ENCODE peak calls at places on chromosomes 11 and 22, in four cellular contexts. K is NCI-H2029, Y is astrocyte of the cerebellum, O is NAMALWA. N is an unnamed sample.

GRCh38 chr11:9130297-9130696 is 38.9 kb upstream of the SCUBE2 start:
- DNase-seq in K (no peak), Y (no peak), O (peak), N (peak)

GRCh38 chr22:31585161-31585859 is 76.7 kb downstream of the PISD start:
- DNase-seq in K (no peak), Y (no peak), O (no peak), N (peak)

GRCh38 chr11:65771589-65772112 is 9.1 kb downstream of the AP5B1 start:
- DNase-seq in K (no peak), Y (no peak), O (no peak), N (no peak)

GRCh38 chr11:3824714-3825472 is 15.9 kb downstream of the RHOG start:
- DNase-seq in K (peak), Y (no peak), O (peak), N (peak)

GRCh38 chr11:122672892-122673291 is 17.4 kb downstream of the UBASH3B start:
- DNase-seq in K (no peak), Y (no peak), O (no peak), N (no peak)

GRCh38 chr11:13310443-13310842 is 32.9 kb downstream of the BMAL1 start:
- DNase-seq in K (no peak), Y (no peak), O (no peak), N (no peak)

GRCh38 chr11:1908579-1908978 is 10.9 kb upstream of the TNNT3 start:
- DNase-seq in K (no peak), Y (no peak), O (no peak), N (no peak)

GRCh38 chr11:17822021-17822781 is 87.6 kb downstream of the KCNC1 start:
- DNase-seq in K (no peak), Y (no peak), O (no peak), N (no peak)

GRCh38 chr22:22591348-22592299 is 32.6 kb upstream of the PRAME start:
- DNase-seq in K (no peak), Y (no peak), O (peak), N (no peak)

GRCh38 chr11:66493124-66493523 is 12.9 kb downstream of the DPP3 start:
- DNase-seq in K (no peak), Y (no peak), O (no peak), N (no peak)

N was measured in OCI-M1.